ENCODE peak calls at places on chromosomes 13 and 19, in five cellular contexts. Z is heart right ventricle, L is BE2C, E is A549, I is right cardiac atrium. K is an unnamed sample. For H3K4me1, the result is how much of the 10 kb centered on the place peaks cover.

GRCh38 chr13:28376604-28377003 is 118.3 kb downstream of the FLT1 start:
- DNase-seq in Z (no peak), L (no peak), E (no peak), I (no peak), K (no peak)

GRCh38 chr19:55640043-55640576 is 692 bp upstream of the ZNF580 start:
- DNase-seq in Z (peak), L (peak), E (no peak), I (peak), K (peak)

GRCh38 chr19:27774827-27775226 is 1438.1 kb downstream of the UQCRFS1 start:
- DNase-seq in Z (no peak), L (peak), E (no peak), I (no peak), K (no peak)

GRCh38 chr13:112764028-112764427 is 74.2 kb downstream of the ATP11A start:
- DNase-seq in Z (no peak), L (no peak), E (no peak), I (no peak), K (no peak)

GRCh38 chr13:30049692-30050091 is 199.3 kb upstream of the UBL3 start:
- DNase-seq in Z (no peak), L (no peak), E (no peak), I (no peak), K (no peak)

GRCh38 chr19:38513762-38514167 is 80.3 kb downstream of the RYR1 start:
- DNase-seq in Z (no peak), L (no peak), E (no peak), I (no peak), K (no peak)

GRCh38 chr13:40230833-40231266 is 435.6 kb downstream of the FOXO1 start:
- DNase-seq in Z (no peak), L (no peak), E (no peak), I (no peak), K (no peak)

GRCh38 chr19:21482863-21483276 is 22.5 kb upstream of the ZNF429 start:
- DNase-seq in Z (peak), L (peak), E (no peak), I (peak), K (no peak)

GRCh38 chr13:57634829-57635165 is 3.3 kb downstream of the PCDH17 start:
- DNase-seq in Z (peak), L (peak), E (no peak), I (peak), K (no peak)

GRCh38 chr13:102878491-102878890 is 32.7 kb downstream of the ERCC5 start:
- DNase-seq in Z (no peak), L (no peak), E (no peak), I (no peak), K (no peak)

DNA sequence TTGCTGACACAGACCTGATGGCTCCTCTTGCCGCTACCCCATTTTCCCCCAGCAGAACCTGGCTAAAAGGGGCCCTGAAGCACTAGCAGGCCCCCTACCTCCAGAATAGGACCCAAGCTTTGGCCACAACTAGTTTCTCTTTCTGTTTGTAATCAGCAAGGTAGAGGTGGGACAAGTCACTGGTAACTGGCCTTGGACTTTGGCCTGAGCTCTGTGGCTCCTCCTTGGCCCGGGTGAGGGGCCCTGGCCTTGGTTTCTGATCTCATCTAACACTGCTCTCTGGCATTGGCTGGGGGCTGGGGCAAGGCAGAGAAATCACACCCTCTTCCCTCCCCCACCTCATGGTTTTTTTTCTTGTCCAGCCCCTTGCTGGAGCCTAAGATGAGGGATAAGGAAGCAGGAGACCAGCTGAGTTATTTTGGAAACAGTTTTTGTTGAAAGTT is 2.1 kb downstream of the CALM3 start:
- DNase-seq in Z (no peak), L (no peak), E (no peak), I (no peak), K (peak)
- H3K4me1 ChIP-seq in Z (half or more), L (under half), E (under half), I (under half), K (under half)

GRCh38 chr19:5579697-5580096 is 11.9 kb upstream of the TINCR start:
- DNase-seq in Z (no peak), L (no peak), E (no peak), I (no peak), K (no peak)

GRCh38 chr19:5575553-5575952 is 7.8 kb upstream of the TINCR start:
- DNase-seq in Z (no peak), L (no peak), E (no peak), I (no peak), K (no peak)

GRCh38 chr19:5578094-5578846 is 10.5 kb upstream of the TINCR start:
- DNase-seq in Z (peak), L (peak), E (peak), I (peak), K (peak)

GRCh38 chr19:5580116-5580515 is 12.4 kb upstream of the TINCR start:
- DNase-seq in Z (no peak), L (no peak), E (no peak), I (no peak), K (no peak)

GRCh38 chr19:5579286-5579685 is 11.5 kb upstream of the TINCR start:
- DNase-seq in Z (no peak), L (no peak), E (no peak), I (no peak), K (no peak)
- H3K4me1 ChIP-seq in Z (under half), L (under half), E (under half), I (under half), K (under half)

GRCh38 chr13:110496281-110496680 is 65.2 kb downstream of the RAB20 start:
- DNase-seq in Z (no peak), L (peak), E (no peak), I (no peak), K (no peak)

GRCh38 chr13:110495881-110496280 is 65.6 kb downstream of the RAB20 start:
- DNase-seq in Z (no peak), L (no peak), E (no peak), I (no peak), K (no peak)

GRCh38 chr13:110493613-110494012 is 67.9 kb downstream of the RAB20 start:
- DNase-seq in Z (no peak), L (no peak), E (no peak), I (no peak), K (no peak)

GRCh38 chr13:110497003-110497402 is 64.5 kb downstream of the RAB20 start:
- DNase-seq in Z (no peak), L (no peak), E (no peak), I (no peak), K (no peak)

DNA sequence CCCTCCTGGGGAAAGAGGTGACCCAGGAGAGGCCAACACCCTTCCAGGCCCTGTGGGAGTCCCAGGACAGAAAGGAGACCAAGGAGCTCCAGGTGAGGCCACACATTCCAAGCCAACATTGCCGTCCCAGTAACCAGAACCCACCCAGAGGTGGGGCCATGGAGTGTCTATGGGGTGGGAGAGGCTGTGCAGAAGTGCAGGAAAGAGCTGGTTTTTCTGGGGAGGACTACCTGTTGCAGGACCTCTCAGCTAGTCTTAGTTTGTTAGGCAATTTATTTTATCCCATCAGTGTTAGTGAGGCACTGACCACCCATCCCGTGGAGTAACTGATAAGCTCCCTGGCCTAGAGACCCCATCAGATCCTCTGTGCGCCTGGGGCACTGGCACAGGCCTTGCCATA is 66.1 kb downstream of the RAB20 start:
- DNase-seq in Z (no peak), L (no peak), E (no peak), I (no peak), K (no peak)
- H3K4me1 ChIP-seq in Z (under half), L (under half), E (under half), I (under half), K (under half)

DNA sequence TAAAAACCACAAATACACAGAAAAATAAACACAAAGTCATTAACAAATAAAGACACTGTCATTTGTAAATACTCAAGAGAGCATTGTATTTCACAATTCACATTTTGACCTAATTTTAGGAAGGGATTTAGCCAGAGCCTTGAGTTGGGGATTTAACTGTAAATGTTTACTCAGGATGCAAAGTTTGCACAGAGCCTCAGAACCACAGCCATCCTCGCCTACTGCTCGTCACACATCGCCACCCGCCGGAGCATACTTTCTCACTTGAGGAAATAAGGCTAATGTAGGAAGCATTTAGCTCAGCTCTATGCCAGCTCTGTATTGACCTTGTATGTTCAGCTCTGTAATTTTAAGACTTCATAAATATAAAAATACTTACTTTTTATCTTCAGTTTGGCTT is 442.7 kb downstream of the OXGR1 start:
- DNase-seq in Z (no peak), L (no peak), E (no peak), I (no peak), K (no peak)
- H3K4me1 ChIP-seq in Z (under half), L (under half), E (under half), I (under half), K (under half)

GRCh38 chr19:16456652-16457194 is 15.0 kb downstream of the EPS15L1 start:
- DNase-seq in Z (no peak), L (no peak), E (no peak), I (peak), K (no peak)

GRCh38 chr19:16452321-16452720 is 19.4 kb downstream of the EPS15L1 start:
- DNase-seq in Z (no peak), L (no peak), E (no peak), I (no peak), K (peak)

GRCh38 chr19:16457195-16457953 is 14.4 kb downstream of the EPS15L1 start:
- DNase-seq in Z (peak), L (peak), E (no peak), I (peak), K (no peak)

GRCh38 chr19:16455489-16455888 is 16.3 kb downstream of the EPS15L1 start:
- DNase-seq in Z (no peak), L (no peak), E (no peak), I (no peak), K (no peak)

DNA sequence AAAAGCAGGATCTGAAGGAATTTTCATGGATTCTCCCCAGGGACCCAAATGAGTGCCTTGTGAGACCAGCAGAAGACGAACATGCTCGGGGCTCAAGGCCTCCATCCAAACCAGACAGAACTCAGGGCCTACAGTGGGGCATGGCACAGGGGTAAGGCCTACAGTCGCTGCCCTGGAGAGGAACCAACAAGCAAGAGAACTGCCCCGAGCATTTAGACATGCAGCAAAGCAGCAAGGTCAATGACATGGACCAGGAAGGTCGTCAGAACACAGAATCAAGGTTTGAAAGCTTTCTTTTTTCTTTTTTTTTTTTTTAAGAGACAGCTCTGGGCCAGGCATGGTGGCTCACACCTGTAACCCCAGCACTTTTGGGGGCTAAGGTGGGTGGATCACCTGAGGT is 17.3 kb downstream of the EPS15L1 start:
- DNase-seq in Z (no peak), L (no peak), E (no peak), I (no peak), K (no peak)
- H3K4me1 ChIP-seq in Z (half or more), L (under half), E (under half), I (under half), K (under half)

DNA sequence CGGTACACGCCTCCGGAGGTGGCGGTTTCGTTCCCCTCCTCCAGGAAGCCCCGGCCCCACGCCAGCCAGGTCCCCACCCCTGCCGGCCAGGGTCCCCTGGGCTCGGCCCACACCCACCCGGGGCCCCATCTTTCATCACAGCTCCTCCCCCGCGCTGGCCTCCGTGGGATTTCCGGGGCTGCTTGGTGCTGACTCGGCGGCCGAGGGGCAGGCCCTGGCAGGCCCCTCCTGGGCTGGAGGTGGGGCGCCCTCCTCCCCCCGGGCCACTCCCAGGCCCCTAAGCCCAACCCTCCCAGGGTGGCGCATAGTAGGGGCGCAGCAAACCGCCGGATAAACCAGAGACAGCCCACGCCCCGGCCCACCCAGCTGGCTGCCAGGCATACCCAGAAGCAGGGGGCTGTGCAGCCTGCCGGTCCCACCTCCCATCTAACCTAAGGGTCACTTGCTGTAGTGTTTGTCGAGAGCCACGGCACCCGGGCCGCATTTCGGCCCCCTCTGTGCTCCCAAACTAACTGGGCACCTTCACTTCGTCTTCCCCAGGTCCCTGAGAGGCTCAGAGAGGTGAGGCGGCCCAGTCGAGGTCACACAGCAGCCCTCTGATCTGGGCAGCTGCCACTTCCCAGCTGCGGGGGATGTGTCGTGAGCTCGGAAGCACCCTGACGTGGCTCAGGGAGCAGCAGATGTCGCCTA is 6.6 kb downstream of the ZBTB7A start:
- DNase-seq in Z (peak), L (no peak), E (no peak), I (peak), K (no peak)
- H3K4me1 ChIP-seq in Z (half or more), L (under half), E (half or more), I (under half), K (under half)

GRCh38 chr13:93991569-93991968 is 487.9 kb downstream of the DCT start:
- DNase-seq in Z (no peak), L (no peak), E (no peak), I (no peak), K (no peak)

GRCh38 chr13:93982189-93982918 is 497.1 kb downstream of the DCT start:
- DNase-seq in Z (no peak), L (no peak), E (no peak), I (no peak), K (no peak)

GRCh38 chr13:93984876-93985275 is 494.6 kb downstream of the DCT start:
- DNase-seq in Z (no peak), L (no peak), E (no peak), I (no peak), K (no peak)

GRCh38 chr13:93984070-93984469 is 495.4 kb downstream of the DCT start:
- DNase-seq in Z (no peak), L (no peak), E (no peak), I (no peak), K (no peak)

DNA sequence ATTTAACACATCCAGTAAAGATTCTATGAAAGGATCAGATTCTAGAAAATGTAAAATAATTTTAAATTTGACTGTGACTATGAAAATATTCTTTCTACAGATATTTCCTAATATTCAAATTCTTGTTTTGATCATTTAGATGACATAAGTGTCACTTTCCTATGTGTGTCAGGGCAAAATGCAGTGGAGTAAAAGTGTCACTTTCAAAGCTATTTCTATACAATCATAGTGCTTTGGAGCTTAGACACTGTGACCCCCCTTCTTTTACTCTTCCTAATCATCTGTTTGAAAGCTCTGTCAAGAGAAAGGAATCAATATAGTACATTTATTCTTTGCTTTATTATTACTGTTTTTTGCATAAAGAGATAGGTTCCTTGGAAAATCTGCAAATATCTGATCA is 492.0 kb downstream of the DCT start:
- DNase-seq in Z (no peak), L (no peak), E (no peak), I (no peak), K (no peak)
- H3K4me1 ChIP-seq in Z (under half), L (under half), E (under half), I (under half), K (under half)

DNA sequence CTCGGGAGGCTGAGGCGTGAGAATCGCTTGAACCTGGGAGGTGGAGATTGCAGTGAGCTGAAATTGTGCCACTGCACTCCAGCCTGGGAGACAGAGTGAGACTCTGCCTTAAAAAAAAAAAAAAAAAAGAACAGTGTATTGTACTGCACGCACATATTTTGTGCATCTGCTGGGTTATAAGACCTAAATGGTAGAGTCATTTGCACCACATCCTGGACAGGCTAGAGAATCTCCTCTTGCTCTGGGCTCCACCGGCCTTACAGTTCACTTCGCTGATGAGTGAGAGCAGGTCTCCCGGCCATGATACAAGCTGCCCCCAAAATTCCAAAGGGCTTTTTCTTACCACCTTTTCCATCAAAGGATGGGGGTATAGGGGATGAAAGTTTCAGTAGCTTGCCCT is 7.2 kb upstream of the SAE1 start:
- DNase-seq in Z (no peak), L (no peak), E (no peak), I (no peak), K (no peak)
- H3K4me1 ChIP-seq in Z (under half), L (under half), E (under half), I (under half), K (under half)

GRCh38 chr19:1757468-1758230 is 4.3 kb downstream of the ONECUT3 start:
- DNase-seq in Z (no peak), L (no peak), E (no peak), I (no peak), K (no peak)
- H3K4me1 ChIP-seq in Z (under half), L (under half), E (under half), I (under half), K (under half)